ENCODE peak calls at places on chromosomes 7 and 10, in four cellular contexts. Q, A, Y and O are unnamed samples.

GRCh38 chr10:29120216-29120615 is 168.7 kb upstream of the LYZL1 start:
- DNase-seq in A (no peak), Y (no peak), Q (no peak), O (no peak)

GRCh38 chr10:26478061-26478460 is 39.9 kb downstream of the APBB1IP start:
- DNase-seq in Y (no peak), Q (no peak), A (no peak), O (no peak)

GRCh38 chr10:3471927-3472704 is 299.5 kb upstream of the PITRM1 start:
- DNase-seq in A (no peak), Q (no peak), Y (no peak), O (no peak)

GRCh38 chr10:100600218-100600617 is 64.5 kb downstream of the HIF1AN start:
- DNase-seq in Y (no peak), A (no peak), Q (no peak), O (peak; percentile 5)

GRCh38 chr10:122306282-122306681 is 35.2 kb downstream of the BTBD16 start:
- DNase-seq in A (no peak), Y (no peak), Q (no peak), O (no peak)

GRCh38 chr10:111996103-111996502 is 187.5 kb downstream of the GPAM start:
- DNase-seq in Y (no peak), A (peak; percentile 13), Q (no peak), O (no peak)

GRCh38 chr10:84946984-84947383 is 618.6 kb downstream of the CCSER2 start:
- DNase-seq in Q (no peak), A (no peak), Y (no peak), O (no peak)

GRCh38 chr7:918441-919113 is 35.9 kb downstream of the ADAP1 start:
- DNase-seq in A (no peak), Y (no peak), Q (no peak), O (no peak)

GRCh38 chr7:471866-472639 is 47.6 kb downstream of the PDGFA start:
- DNase-seq in Q (peak; percentile 91), A (no peak), Y (peak; percentile 75), O (peak; percentile 56)

GRCh38 chr7:28700790-28701203 is 257.3 kb downstream of the TRIL start:
- DNase-seq in Q (no peak), A (no peak), Y (no peak), O (peak; percentile 13)

GRCh38 chr10:63819753-63820347 is 298.6 kb downstream of the REEP3 start:
- DNase-seq in A (no peak), Y (peak; percentile 38), Q (peak; percentile 33), O (peak; percentile 37)

GRCh38 chr7:108442039-108442568 is 14.1 kb downstream of the NRCAM start:
- DNase-seq in A (no peak), Q (no peak), Y (no peak), O (no peak)

GRCh38 chr7:92088266-92088665 is 46.0 kb downstream of the CYP51A1 start:
- DNase-seq in Q (no peak), A (no peak), Y (no peak), O (no peak)

GRCh38 chr10:110137142-110137545 is 70.3 kb upstream of the MXI1 start:
- DNase-seq in Y (peak; percentile 42), Q (peak; percentile 76), A (peak; percentile 48), O (peak; percentile 71)

GRCh38 chr10:91709394-91709798 is 76.5 kb upstream of the PPP1R3C start:
- DNase-seq in Y (no peak), A (no peak), Q (no peak), O (no peak)

GRCh38 chr10:2146079-2146478 is 408.8 kb upstream of the ADARB2 start:
- DNase-seq in A (no peak), Q (no peak), Y (no peak), O (no peak)

GRCh38 chr10:25159591-25159990 is 15.2 kb upstream of the GPR158 start:
- DNase-seq in Q (no peak), A (no peak), Y (no peak), O (no peak)

GRCh38 chr7:34073676-34074075 is 168.3 kb downstream of the BMPER start:
- DNase-seq in A (no peak), Q (no peak), Y (no peak), O (no peak)

GRCh38 chr7:134660242-134660785 is 13.7 kb downstream of the BPGM start:
- DNase-seq in Q (no peak), Y (peak; percentile 81), A (no peak), O (no peak)

GRCh38 chr10:16964571-16965241 is 147.5 kb upstream of the RSU1 start:
- DNase-seq in Q (no peak), A (no peak), Y (no peak), O (no peak)
- TF ChIP-seq FOXM1 in Q (no peak), A (no peak), Y (no peak), O (no peak)

GRCh38 chr10:86355571-86356038 is 11.0 kb downstream of the GRID1 start:
- DNase-seq in Y (no peak), A (no peak), Q (no peak), O (no peak)

GRCh38 chr10:86357041-86357440 is 9.6 kb downstream of the GRID1 start:
- DNase-seq in Y (no peak), A (no peak), Q (no peak), O (no peak)

GRCh38 chr10:86353506-86354485 is 12.8 kb downstream of the GRID1 start:
- DNase-seq in Q (no peak), A (no peak), Y (no peak), O (no peak)

GRCh38 chr10:86356306-86356705 is 10.3 kb downstream of the GRID1 start:
- DNase-seq in A (no peak), Y (no peak), Q (no peak), O (no peak)

DNA sequence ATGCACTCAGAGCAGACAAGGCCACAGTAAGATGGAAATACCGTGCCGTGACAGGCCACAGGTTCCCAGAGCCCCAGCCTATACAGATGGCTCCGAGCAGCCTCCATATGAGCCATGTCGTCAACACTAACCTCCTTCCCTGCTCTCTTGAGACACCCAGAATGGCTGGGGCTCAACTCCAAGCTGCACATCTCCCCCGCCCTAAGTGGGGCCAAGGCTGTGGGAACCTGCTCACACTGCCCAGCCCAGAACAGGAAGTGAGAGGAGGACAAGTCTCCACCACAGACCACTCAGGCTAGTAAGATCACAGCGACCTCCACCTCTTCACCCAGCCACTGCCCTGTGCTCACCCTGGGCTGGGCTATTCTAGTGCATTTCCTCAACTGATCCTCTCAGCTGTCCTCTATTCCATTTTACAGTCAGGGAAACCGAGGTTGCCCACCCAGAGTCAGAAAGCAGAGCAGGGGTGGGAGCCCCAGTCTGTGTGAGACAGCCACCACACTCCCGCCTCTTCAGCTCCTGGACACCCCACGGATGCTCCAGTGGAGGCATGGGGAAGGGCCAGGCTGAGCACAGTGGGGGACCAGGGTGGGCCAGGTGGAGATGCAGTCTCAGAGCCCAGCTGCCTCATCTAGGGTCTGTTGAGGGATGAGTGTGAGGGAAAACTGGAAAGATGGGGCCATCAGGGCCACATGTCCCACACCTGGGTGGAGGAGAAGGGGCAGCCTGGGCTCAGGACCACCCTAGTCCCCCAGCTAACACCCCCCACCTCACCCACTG is 11.6 kb downstream of the GRID1 start:
- DNase-seq in Y (no peak), Q (no peak), A (no peak), O (no peak)
- TF ChIP-seq TARDBP in Y (no peak), Q (no peak), A (no peak), O (no peak)

DNA sequence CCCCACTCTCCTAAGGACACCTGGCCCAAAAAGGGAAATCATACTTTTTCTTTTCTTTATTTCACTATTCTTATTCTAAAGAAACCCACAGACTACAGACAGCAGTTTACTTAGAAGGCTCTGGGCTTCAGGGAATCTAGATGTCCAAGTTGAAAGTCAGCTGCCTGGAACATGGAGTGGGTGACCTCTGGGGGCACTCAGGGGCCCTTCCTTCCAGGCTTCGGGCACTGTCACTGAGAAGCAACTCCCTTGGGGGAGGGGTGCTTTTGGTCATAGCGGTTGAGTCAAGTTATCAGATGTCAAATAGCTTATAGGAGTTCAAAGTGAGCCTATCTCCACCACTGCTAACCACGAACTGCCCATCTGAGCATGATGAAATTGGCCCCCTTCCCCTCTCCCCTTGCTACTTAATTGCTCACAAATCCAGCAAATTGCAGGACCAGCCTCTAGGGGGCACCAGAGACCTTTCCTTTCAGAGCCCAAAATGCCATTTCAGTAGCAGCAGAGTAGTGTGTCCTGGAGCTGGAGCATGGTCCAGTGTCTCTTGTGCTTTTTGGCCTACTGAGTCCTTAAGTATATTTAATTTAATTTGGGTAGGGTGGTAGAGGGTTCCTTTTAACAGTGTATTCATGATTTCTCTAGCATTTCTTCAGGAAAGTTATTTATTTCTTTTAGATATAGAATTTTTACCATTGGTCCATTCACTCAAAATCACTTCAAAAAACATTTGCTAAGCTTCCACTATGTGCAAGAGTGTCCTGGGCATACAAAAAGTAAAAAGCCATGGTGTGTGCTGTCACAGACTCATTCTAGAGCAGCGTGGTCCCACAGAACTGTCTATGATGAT is 463.8 kb downstream of the KCNMA1 start:
- DNase-seq in Q (peak; percentile 61), A (peak; percentile 28), Y (peak; percentile 81), O (peak; percentile 79)
- TF ChIP-seq SP1 in Q (no peak), A (no peak), Y (no peak), O (no peak)

GRCh38 chr10:97597778-97598177 is 8.3 kb downstream of the C10orf62 start:
- DNase-seq in Y (no peak), A (no peak), Q (peak; percentile 48), O (no peak)

GRCh38 chr10:97598407-97599271 is 9.1 kb downstream of the C10orf62 start:
- DNase-seq in Q (no peak), Y (no peak), A (no peak), O (no peak)

GRCh38 chr10:97599272-97599619 is 9.7 kb downstream of the C10orf62 start:
- DNase-seq in Y (no peak), Q (no peak), A (no peak), O (no peak)

GRCh38 chr10:97593423-97593822 is 3.9 kb downstream of the C10orf62 start:
- DNase-seq in Y (no peak), Q (no peak), A (no peak), O (no peak)

GRCh38 chr10:97596101-97597055 is 6.9 kb downstream of the C10orf62 start:
- DNase-seq in A (no peak), Y (no peak), Q (peak; percentile 64), O (no peak)
- TF ChIP-seq FOXM1 in A (no peak), Y (no peak), Q (no peak), O (no peak)

GRCh38 chr10:16606421-16606820 is 84.7 kb upstream of the C1QL3 start:
- DNase-seq in A (no peak), Y (no peak), Q (no peak), O (no peak)

GRCh38 chr10:16606923-16607322 is 85.2 kb upstream of the C1QL3 start:
- DNase-seq in Q (no peak), Y (no peak), A (no peak), O (no peak)

GRCh38 chr10:16609195-16609594 is 87.5 kb upstream of the C1QL3 start:
- DNase-seq in Q (no peak), Y (no peak), A (no peak), O (no peak)

GRCh38 chr10:16612148-16612742 is 90.6 kb upstream of the C1QL3 start:
- DNase-seq in Y (peak; percentile 44), A (no peak), Q (peak; percentile 31), O (peak; percentile 37)

DNA sequence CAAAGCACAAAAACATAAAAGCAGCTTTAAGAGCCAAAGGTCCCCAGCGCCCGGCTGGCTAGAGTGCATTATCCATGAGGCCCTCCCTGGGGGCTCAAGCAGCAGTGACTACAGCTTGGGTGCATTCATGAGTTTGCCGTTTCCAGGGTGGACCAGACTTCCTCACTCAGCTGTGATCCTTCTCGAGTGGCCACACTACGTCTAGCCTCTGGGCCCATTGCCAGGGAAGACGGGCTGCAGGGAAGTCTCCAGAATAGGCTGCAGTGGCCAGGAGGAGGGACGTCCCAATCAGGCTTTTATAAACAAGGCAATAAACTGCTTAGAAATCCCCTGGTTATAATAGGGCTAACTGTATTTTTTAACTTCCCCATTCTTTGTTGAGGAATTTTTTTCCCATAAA is 89.4 kb upstream of the C1QL3 start:
- DNase-seq in A (no peak), Y (no peak), Q (no peak), O (no peak)
- TF ChIP-seq TARDBP in A (no peak), Y (no peak), Q (no peak), O (no peak)

GRCh38 chr10:107280293-107280692 is 115.8 kb upstream of the SORCS1 start:
- DNase-seq in Q (no peak), A (no peak), Y (no peak), O (no peak)
- TF ChIP-seq SP1 in Q (no peak), A (no peak), Y (no peak), O (no peak)

GRCh38 chr7:112714917-112715316 is 75.3 kb downstream of the TMEM168 start:
- DNase-seq in Q (no peak), Y (no peak), A (no peak), O (no peak)
- TF ChIP-seq FOXM1 in Q (no peak), Y (no peak), A (no peak), O (no peak)